ENCODE peak calls at places on chromosomes 1 and 21, in four cellular contexts. O is HepG2, G is HEK293T, F is K562. V is an unnamed sample.

GRCh38 chr1:64703600-64703999 is 41.3 kb upstream of the RAVER2 start:
- DNase-seq in G (no peak), O (no peak), F (no peak), V (no peak)

GRCh38 chr1:38898653-38899230 is 17.4 kb upstream of the GJA9 start:
- DNase-seq in G (no peak), F (no peak), O (no peak), V (no peak)

GRCh38 chr1:188425687-188426086 is 1596.9 kb downstream of the PLA2G4A start:
- DNase-seq in F (no peak), G (no peak), O (no peak), V (no peak)

GRCh38 chr1:154166207-154166606 is 11.3 kb upstream of the NUP210L start:
- DNase-seq in O (no peak), G (no peak), F (no peak), V (no peak)

GRCh38 chr1:213014642-213015041 is 1.0 kb downstream of the ANGEL2 start:
- DNase-seq in F (no peak), G (no peak), O (peak), V (no peak)

GRCh38 chr1:55374801-55375616 is 159.8 kb upstream of the USP24 start:
- DNase-seq in O (no peak), F (no peak), G (no peak), V (no peak)

GRCh38 chr1:204574856-204575145 is 58.6 kb downstream of the MDM4 start:
- DNase-seq in G (no peak), O (no peak), F (no peak), V (no peak)

GRCh38 chr1:34926156-34926555 is 3.3 kb downstream of the DLGAP3 start:
- DNase-seq in F (no peak), G (no peak), O (no peak), V (no peak)

GRCh38 chr1:117623698-117624097 is 17.9 kb downstream of the TENT5C start:
- DNase-seq in G (no peak), F (no peak), O (no peak), V (no peak)

GRCh38 chr1:245939756-245940345 is 567.2 kb downstream of the SMYD3 start:
- DNase-seq in F (no peak), G (no peak), O (peak), V (no peak)

GRCh38 chr1:39788758-39789570 is at the start of gene BMP8B:
- DNase-seq in G (peak), O (no peak), F (peak), V (no peak)

GRCh38 chr1:63022319-63022718 is 238.4 kb downstream of the ATG4C start:
- DNase-seq in G (no peak), O (no peak), F (no peak), V (no peak)

GRCh38 chr1:191343816-191344215 is 814.4 kb upstream of the RGS18 start:
- DNase-seq in F (no peak), O (no peak), G (no peak), V (no peak)

GRCh38 chr1:230825061-230825803 is 43.1 kb downstream of the C1orf198 start:
- DNase-seq in F (no peak), G (no peak), O (no peak), V (no peak)

GRCh38 chr1:89905391-89906058 is 84.7 kb downstream of the LRRC8D start:
- DNase-seq in O (no peak), G (no peak), F (no peak), V (no peak)

GRCh38 chr1:53047737-53048344 is 14.2 kb upstream of the PODN start:
- DNase-seq in O (peak), G (no peak), F (no peak), V (peak)

GRCh38 chr1:220770245-220770913 is 16.3 kb upstream of the MTARC1 start:
- DNase-seq in G (no peak), F (no peak), O (no peak), V (peak)

GRCh38 chr1:117561071-117561470 is 44.8 kb upstream of the TENT5C start:
- DNase-seq in F (no peak), O (no peak), G (no peak), V (no peak)

GRCh38 chr1:67890862-67891261 is 57.6 kb upstream of the GNG12 start:
- DNase-seq in O (no peak), G (no peak), F (no peak), V (no peak)

GRCh38 chr1:78715181-78715661 is 65.6 kb downstream of the IFI44 start:
- DNase-seq in O (no peak), F (no peak), G (no peak), V (no peak)

GRCh38 chr1:6819641-6820040 is 34.4 kb downstream of the CAMTA1 start:
- DNase-seq in G (no peak), F (no peak), O (no peak), V (no peak)

GRCh38 chr1:171468120-171468790 is 17.1 kb upstream of the PRRC2C start:
- DNase-seq in F (no peak), O (no peak), G (no peak), V (no peak)

GRCh38 chr21:37257967-37258877 is 8.9 kb downstream of the VPS26C start:
- DNase-seq in F (no peak), O (peak), G (no peak), V (peak)

GRCh38 chr21:39124852-39125251 is 58.4 kb downstream of the PSMG1 start:
- DNase-seq in F (no peak), G (no peak), O (no peak), V (no peak)

GRCh38 chr1:41353744-41354143 is 7.5 kb upstream of the FOXO6 start:
- DNase-seq in F (no peak), O (no peak), G (no peak), V (peak)

DNA sequence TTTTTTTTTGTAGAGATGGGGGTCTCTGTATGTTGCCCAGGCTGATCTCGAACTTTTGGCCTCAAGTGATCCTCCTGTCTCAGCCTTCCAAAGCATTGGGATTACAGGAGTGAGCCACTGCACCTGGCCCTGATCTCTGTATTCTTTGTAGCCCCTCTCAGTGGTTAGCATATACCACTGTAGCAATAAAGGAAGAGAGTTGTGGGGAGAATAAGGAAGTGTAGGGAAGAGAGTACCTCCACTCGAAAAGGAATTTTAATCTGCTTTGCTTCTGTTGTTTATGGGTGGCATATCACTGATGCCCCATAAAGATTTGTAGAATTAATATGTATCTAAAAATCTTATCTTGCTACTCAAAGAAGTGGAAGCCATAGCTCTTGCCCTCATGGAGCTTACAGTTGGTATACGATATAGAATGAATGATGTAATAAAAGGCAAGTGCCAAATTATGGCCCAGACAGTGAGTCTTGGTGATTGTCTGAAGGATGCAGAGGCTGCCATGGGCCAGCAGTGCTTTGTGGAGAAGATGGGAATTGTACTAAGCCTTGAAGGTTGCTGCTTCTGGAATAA is 96.0 kb downstream of the CLIC6 start:
- DNase-seq in F (no peak), G (no peak), O (no peak), V (no peak)
- TF ChIP-seq TARDBP in F (no peak), G (no peak), O (no peak), V (no peak)

DNA sequence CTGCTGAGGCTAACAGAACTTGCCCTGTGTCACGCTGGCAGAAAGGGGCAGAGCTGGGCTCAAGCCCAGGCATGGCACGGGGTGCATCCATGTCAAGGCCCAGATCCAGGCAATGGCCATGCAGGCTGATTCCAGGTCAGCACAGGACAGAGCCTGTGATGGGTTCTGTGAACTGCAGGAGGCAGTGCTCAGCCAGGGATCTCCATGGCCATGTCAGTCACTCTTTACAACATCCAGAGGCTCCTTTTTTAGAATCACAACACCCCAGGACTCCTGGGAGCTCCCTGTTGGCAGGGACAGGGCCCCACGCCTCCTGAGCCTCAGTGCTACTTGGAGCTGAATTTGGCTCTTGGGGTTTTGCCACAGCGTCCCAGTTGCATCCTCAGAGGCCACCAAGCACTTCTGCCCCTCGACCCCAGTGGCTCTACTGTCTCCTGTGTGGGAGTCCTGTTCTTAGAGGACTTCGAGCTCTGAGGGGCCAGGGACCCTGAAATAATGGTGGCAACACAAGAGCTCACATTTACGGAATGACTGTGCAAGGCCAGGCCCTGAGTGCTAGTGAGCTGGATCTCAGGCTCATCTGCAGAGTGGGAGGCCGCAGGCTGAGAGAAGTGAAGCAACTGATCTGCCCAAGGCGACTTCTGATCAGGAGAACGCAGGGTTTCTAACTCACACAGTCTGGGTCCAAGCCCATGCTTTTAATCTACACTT is 211.5 kb downstream of the TRABD2B start:
- DNase-seq in F (no peak), G (peak), O (peak), V (no peak)
- TF ChIP-seq SP1 in F (no peak), G (no peak), O (no peak), V (no peak)

GRCh38 chr1:228338521-228339051 is 68.0 kb downstream of the TRIM11 start:
- DNase-seq in G (no peak), O (no peak), F (no peak), V (no peak)
- TF ChIP-seq TARDBP in G (no peak), O (no peak), F (no peak), V (no peak)

DNA sequence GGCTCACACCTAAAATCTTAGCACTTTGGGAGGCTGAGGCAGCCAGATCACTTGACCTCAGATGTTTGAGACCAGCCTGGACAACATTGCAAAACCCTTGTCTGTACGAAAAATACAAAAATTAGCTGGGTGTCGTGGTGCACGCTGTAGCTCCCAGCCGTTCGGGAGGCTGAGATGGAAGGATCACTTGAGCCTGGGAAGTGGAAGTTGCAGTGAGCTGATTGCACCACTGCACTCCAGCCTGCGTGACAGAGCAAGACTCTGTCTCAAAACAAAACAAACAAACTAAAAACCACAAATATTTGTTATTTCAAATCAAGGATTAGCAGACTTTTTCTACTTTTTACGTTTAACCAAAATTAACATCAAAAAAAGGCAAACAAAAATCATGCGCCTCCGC is 31.3 kb downstream of the INKA2 start:
- DNase-seq in F (no peak), O (no peak), G (no peak), V (no peak)
- TF ChIP-seq SP1 in F (no peak), O (no peak), G (no peak), V (no peak)

GRCh38 chr1:46153228-46153627 is 20.8 kb upstream of the PIK3R3 start:
- DNase-seq in G (no peak), O (no peak), F (no peak), V (no peak)
- TF ChIP-seq TARDBP in G (no peak), O (no peak), F (no peak), V (no peak)

GRCh38 chr1:26389604-26390247 is 17.2 kb upstream of the ZNF683 start:
- DNase-seq in O (no peak), G (no peak), F (no peak), V (no peak)

GRCh38 chr1:26388791-26389445 is 16.4 kb upstream of the ZNF683 start:
- DNase-seq in O (no peak), G (no peak), F (no peak), V (no peak)

GRCh38 chr1:26387447-26387846 is 14.9 kb upstream of the ZNF683 start:
- DNase-seq in F (no peak), O (peak), G (no peak), V (no peak)

DNA sequence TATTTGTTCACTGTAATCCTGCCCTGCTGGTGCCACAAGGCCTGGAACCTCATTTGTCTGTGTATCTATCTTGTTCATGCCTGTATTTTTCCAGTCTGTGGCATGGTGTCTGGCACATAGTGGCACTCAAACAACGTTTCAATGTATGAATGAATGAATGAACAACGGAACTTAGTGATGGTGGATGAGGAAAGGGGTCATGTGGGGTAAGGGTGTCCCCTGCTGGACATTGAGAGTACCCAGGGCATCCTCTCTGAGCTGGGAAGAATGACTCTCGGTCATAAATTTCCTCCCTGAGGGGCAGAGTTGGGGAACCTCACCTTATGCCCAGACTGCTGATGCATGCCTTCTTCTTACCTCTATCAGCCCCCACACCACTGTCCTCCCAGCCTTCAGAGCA is 18.9 kb upstream of the ZNF683 start:
- DNase-seq in F (peak), O (peak), G (peak), V (no peak)
- TF ChIP-seq SP1 in F (no peak), O (no peak), G (no peak), V (no peak)

DNA sequence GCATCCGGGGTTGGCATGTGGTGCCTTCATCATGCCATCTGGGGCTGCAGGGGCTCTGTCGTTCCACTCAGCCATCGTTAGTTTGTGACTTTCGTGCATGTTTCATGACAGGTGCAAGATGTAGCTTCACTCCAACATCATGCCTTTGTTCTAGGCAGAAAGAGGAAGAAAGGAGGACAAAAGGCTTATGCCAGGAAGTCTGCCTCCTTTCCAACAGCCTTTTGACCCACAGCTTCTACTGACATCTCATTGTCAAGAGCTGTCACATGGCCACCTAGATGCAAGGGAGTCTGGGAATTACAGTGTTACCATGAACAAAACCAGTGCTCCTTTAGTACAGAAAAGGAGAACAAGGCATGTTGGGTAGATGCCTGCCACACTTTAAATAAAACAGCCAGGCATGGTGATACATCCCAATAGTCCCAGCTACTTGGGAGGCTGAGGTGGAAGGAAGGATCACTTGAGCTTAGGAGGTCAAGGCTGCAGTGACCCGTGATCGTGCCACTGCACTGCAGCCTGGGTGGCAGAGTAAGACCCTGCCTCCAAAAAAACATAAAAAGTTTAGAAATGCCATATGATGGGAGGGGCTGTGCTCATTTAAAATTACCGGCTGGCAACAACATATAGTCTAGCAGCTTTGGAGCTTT is 7.3 kb downstream of the DOP1B start:
- DNase-seq in G (no peak), F (no peak), O (no peak), V (no peak)
- TF ChIP-seq TARDBP in G (no peak), F (no peak), O (no peak), V (no peak)

GRCh38 chr1:12114340-12114683 is 51.2 kb downstream of the TNFRSF8 start:
- DNase-seq in O (no peak), F (no peak), G (no peak), V (no peak)

GRCh38 chr1:12111741-12112140 is 48.6 kb downstream of the TNFRSF8 start:
- DNase-seq in F (no peak), O (no peak), G (no peak), V (no peak)

GRCh38 chr1:12113433-12114339 is 50.6 kb downstream of the TNFRSF8 start:
- DNase-seq in G (no peak), O (no peak), F (no peak), V (no peak)

GRCh38 chr1:12114916-12115315 is 51.8 kb downstream of the TNFRSF8 start:
- DNase-seq in F (no peak), O (no peak), G (no peak), V (no peak)

GRCh38 chr1:12112711-12113161 is 49.6 kb downstream of the TNFRSF8 start:
- DNase-seq in O (no peak), G (no peak), F (no peak), V (no peak)
- TF ChIP-seq SP1 in O (no peak), G (no peak), F (no peak), V (no peak)

DNA sequence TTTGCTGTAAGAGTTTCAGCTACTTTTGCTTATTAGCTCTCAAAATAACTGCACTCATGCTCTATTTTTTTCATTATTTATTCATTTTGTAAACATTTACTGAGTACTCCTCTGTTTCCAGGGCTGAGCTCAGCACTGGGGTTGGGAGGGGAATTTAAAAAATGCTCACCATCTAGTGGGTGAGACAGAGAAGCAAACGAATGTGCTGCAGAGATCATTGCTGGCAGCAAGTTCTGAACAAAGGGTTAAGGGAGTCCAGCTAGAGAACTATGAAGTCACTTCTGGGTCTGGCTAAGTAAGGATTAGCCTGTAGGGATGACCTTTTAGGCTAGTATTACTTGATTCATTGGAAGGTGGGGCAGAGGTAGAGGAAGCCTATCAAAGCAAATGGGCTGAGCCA is 99.1 kb upstream of the ZNF644 start:
- DNase-seq in F (no peak), O (no peak), G (no peak), V (no peak)
- TF ChIP-seq TARDBP in F (no peak), O (no peak), G (no peak), V (no peak)

DNA sequence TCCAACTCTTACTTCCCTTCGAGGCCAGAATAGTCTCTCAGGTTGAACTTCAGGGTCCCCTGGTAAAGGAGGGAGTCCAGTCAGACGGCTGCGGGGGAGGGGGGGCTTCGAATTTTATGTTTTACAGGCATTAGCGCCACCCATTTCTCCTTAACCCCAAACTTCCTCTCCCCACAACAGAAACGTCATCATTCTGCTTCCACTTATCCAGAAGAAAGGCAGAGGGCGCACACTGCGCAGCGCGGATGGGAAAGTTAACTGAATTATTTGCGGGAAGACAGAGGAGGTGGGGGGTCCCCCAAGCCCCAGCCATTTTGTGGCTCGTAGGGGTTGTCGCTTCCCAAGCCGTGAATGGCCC is 529 bp upstream of the PRMT2 start:
- DNase-seq in F (no peak), G (no peak), O (peak), V (peak)
- TF ChIP-seq SP1 in F (no peak), G (no peak), O (no peak), V (no peak)

V was measured in GM12878.